ENCODE peak calls at places on chromosomes 4 and X, in six cellular contexts. W is SK-N-SH, Z is HCT116, U is K562, J is GM12878, P is HepG2. O is an unnamed sample.
A peak's percentile ranks its signal among the peaks of the same experiment; 100 is the strongest.

GRCh38 chr4:14915018-14915417 is 87.3 kb upstream of the CPEB2 start:
- DNase-seq in U (no peak), P (no peak), Z (no peak), W (no peak), J (no peak), O (no peak)

GRCh38 chrX:81542255-81542654 is 340.4 kb downstream of the SH3BGRL start:
- DNase-seq in J (no peak), U (no peak), W (no peak), P (no peak), Z (no peak), O (no peak)

GRCh38 chr4:25370242-25370641 is 6.8 kb upstream of the ANAPC4 start:
- DNase-seq in J (no peak), U (no peak), P (no peak), W (no peak), Z (no peak), O (no peak)

GRCh38 chr4:83112678-83113428 is 1.7 kb downstream of the PLAC8 start:
- DNase-seq in U (no peak), P (peak; percentile 58), J (peak; percentile 50), W (no peak), Z (no peak), O (peak; percentile 44)

GRCh38 chr4:3205995-3206394 is 43.0 kb upstream of the MSANTD1 start:
- DNase-seq in U (no peak), W (no peak), J (no peak), P (peak; percentile 73), Z (no peak), O (no peak)

GRCh38 chr4:14749910-14750309 is 252.4 kb upstream of the CPEB2 start:
- DNase-seq in Z (no peak), J (no peak), P (no peak), W (peak; percentile 8), U (no peak), O (peak; percentile 46)

GRCh38 chr4:168502886-168503285 is 6.0 kb downstream of the PALLD start:
- DNase-seq in U (no peak), Z (no peak), P (no peak), W (no peak), J (no peak), O (no peak)

GRCh38 chr4:66564901-66565648 is 894.8 kb upstream of the EPHA5 start:
- DNase-seq in P (no peak), Z (no peak), W (no peak), U (no peak), J (no peak), O (no peak)

GRCh38 chr4:33532821-33533220 is 2711.5 kb downstream of the ARAP2 start:
- DNase-seq in Z (no peak), U (no peak), W (no peak), J (no peak), P (no peak), O (no peak)

GRCh38 chr4:180827610-180828009 is 1415.6 kb upstream of the TENM3 start:
- DNase-seq in P (no peak), U (no peak), Z (no peak), J (no peak), W (no peak), O (peak; percentile 14)

GRCh38 chr4:38800366-38800765 is 4.2 kb downstream of the TLR1 start:
- DNase-seq in W (no peak), U (no peak), P (no peak), J (no peak), Z (no peak), O (no peak)

GRCh38 chr4:124118061-124118460 is 594.5 kb downstream of the ANKRD50 start:
- DNase-seq in J (no peak), P (no peak), Z (no peak), U (no peak), W (no peak), O (no peak)

GRCh38 chr4:172393220-172393619 is 580.0 kb downstream of the GALNTL6 start:
- DNase-seq in U (no peak), P (no peak), J (no peak), Z (no peak), W (peak; percentile 43), O (no peak)

GRCh38 chr4:38831653-38832052 is 25.0 kb downstream of the TLR6 start:
- DNase-seq in J (no peak), W (no peak), U (no peak), P (no peak), Z (no peak), O (no peak)

GRCh38 chr4:78480286-78480685 is 71.3 kb upstream of the ANXA3 start:
- DNase-seq in J (no peak), W (no peak), Z (no peak), P (no peak), U (no peak), O (no peak)

GRCh38 chr4:143016171-143016570 is 168.5 kb upstream of the USP38 start:
- DNase-seq in P (no peak), Z (no peak), J (no peak), U (no peak), W (no peak), O (no peak)

GRCh38 chr4:53378171-53378482 is 686 bp downstream of the FIP1L1 start:
- DNase-seq in W (no peak), Z (no peak), P (no peak), J (no peak), U (no peak), O (no peak)

GRCh38 chr4:55545681-55546632 is 752 bp downstream of the CLOCK start:
- DNase-seq in J (no peak), W (peak; percentile 85), P (peak; percentile 60), Z (peak; percentile 34), U (peak; percentile 76), O (peak; percentile 14)

GRCh38 chrX:150348365-150348764 is 14.8 kb upstream of the MAMLD1 start:
- DNase-seq in Z (no peak), J (no peak), P (no peak), U (no peak), W (no peak), O (no peak)

GRCh38 chrX:104195489-104196084 is 29.3 kb downstream of the FAM199X start:
- DNase-seq in J (no peak), W (peak; percentile 33), P (peak; percentile 3), Z (peak; percentile 1), U (peak; percentile 20), O (no peak)

GRCh38 chr4:137700072-137700471 is 167.8 kb upstream of the PCDH18 start:
- DNase-seq in Z (no peak), U (no peak), P (no peak), J (no peak), W (no peak), O (no peak)

GRCh38 chr4:48027653-48028052 is 11.1 kb downstream of the NIPAL1 start:
- DNase-seq in P (no peak), Z (no peak), W (no peak), U (no peak), J (no peak), O (no peak)

GRCh38 chr4:145619639-145619996 is 433 bp downstream of the MMAA start:
- DNase-seq in W (peak; percentile 29), P (peak; percentile 81), J (peak; percentile 45), Z (peak; percentile 28), U (no peak), O (no peak)

GRCh38 chr4:145626623-145626982 is 7.4 kb downstream of the MMAA start:
- DNase-seq in W (no peak), P (no peak), J (no peak), U (no peak), Z (no peak), O (no peak)

GRCh38 chr4:145625677-145626622 is 6.8 kb downstream of the MMAA start:
- DNase-seq in W (no peak), P (no peak), J (no peak), Z (no peak), U (no peak), O (no peak)

GRCh38 chr4:145618912-145619638 is at the start of gene MMAA:
- DNase-seq in Z (peak; percentile 82), J (peak; percentile 75), U (peak; percentile 94), P (peak; percentile 83), W (peak; percentile 98), O (peak; percentile 88)

DNA sequence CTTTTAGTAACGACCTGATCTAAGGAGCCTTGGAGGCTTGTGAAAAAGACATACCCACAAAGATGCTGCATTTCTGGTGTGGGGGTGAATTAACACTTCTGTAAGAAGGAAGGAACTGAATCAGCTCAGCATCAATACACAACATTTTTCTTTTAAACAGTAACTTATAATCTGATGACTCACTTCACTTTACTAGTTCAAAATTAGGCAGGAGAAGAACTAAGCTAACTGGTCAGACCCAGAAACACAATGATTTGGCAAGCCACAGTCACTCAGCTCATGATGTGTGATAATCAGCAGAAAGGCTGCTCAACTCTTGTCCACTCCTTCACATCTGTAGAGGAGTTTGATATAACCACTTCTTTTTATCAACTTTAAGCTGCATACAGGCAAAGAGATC is 4.6 kb downstream of the MMAA start:
- DNase-seq in Z (no peak), P (no peak), J (no peak), U (no peak), W (no peak), O (no peak)
- TF ChIP-seq JUND in Z (no peak), P (no peak), J (no peak), U (no peak), W (peak; percentile 11), O (no peak)

DNA sequence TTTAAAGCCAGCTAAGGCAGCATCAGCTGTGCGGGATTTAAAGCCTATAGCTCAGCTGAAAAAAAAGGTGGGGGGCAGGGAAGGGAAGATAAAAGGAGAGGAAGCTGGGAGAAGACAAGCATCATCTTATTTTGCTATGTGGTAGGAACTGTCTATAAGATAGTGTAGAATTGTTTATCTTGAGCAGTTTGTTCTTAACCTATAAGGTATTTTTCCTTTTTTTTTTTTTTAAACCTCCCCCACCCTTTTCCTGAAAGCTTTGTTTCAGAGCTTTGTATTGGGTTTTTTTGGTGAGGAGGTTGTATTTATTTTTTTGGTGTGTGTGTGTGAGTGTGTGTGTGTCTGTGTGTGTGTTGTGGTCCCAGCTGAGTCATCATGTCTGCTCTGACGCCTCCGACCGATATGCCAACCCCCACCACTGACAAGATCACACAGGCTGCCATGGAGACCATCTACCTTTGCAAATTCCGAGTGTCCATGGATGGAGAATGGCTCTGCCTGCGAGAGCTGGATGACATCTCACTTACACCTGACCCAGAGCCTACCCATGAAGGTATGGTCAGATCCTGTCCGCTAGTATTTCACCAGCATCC is 531 bp downstream of the RUFY3 start:
- DNase-seq in Z (no peak), U (peak; percentile 41), P (no peak), W (peak; percentile 57), J (no peak), O (no peak)
- TF ChIP-seq JUND in Z (no peak), U (peak; percentile 94), P (no peak), W (peak; percentile 43), J (no peak), O (no peak)

DNA sequence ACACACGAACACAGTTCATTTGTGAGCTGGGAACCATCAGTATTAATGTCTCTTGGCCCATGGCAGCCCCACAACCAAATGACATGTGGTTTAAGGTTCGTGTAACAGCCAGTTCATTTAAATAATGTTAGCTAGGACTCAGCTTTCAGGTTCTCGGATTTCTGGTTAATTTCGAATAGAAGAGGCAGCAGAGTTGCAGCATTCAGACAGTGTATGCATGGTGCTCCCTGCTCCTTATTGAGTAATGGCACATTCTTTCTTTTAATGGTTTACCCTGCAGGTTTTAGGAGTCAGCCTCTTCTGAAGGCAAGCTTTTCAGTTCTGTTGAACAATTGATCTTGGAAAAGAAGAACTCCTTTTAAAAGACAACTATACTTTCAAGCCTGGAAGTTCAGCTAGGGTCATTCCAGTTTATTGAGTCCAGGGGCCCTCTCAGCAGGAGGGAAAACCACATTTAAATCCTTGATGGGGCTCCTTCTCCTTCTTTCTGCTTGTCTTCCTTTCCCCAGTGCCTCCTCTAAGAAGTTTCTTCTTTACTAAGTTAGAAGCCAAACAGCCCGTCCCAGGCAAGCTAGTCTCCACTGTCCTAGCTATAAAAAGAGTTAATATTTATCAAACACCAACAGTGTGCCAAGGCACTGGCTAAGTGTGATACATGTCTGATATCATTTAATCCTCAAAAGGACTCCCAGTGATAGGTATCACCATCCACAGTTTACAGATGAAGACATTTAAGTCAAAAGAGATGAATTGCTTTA is 5.0 kb upstream of the RNF175 start:
- DNase-seq in U (no peak), W (no peak), Z (no peak), P (no peak), J (no peak), O (no peak)
- TF ChIP-seq JUND in U (no peak), W (no peak), Z (no peak), P (no peak), J (no peak), O (no peak)

GRCh38 chr4:155999743-156000142 is 46.1 kb upstream of the CTSO start:
- DNase-seq in J (no peak), P (no peak), W (no peak), Z (peak; percentile 0), U (no peak), O (peak; percentile 4)
- TF ChIP-seq JUND in J (no peak), P (no peak), W (no peak), Z (no peak), U (no peak), O (no peak)

O was measured in T47D.